ENCODE peak calls at places on chromosomes 16 and 17, in eight cellular contexts. U is GM06990, Y is tibial artery, E is sigmoid colon, Q is stomach, D is thoracic aorta, F is endodermal cell, L is A549. N is an unnamed sample.

GRCh38 chr16:88337538-88337937 is 45.2 kb upstream of the ZNF469 start:
- DNase-seq in U (no peak), Y (no peak), E (no peak), Q (no peak), D (no peak), F (no peak), L (no peak), N (peak)

GRCh38 chr17:40499551-40500189 is 1.8 kb downstream of the TNS4 start:
- DNase-seq in U (no peak), Y (peak), E (peak), Q (peak), D (peak), F (peak), L (peak), N (peak)

GRCh38 chr17:57256708-57257112 is 387 bp downstream of the MSI2 start:
- DNase-seq in U (peak), Y (no peak), E (peak), Q (no peak), D (no peak), F (no peak), L (no peak), N (no peak)

GRCh38 chr16:55700067-55700466 is 44.3 kb downstream of the SLC6A2 start:
- DNase-seq in U (no peak), Y (no peak), E (no peak), Q (no peak), D (no peak), F (no peak), L (no peak), N (no peak)

GRCh38 chr16:65069766-65070165 is 52.1 kb downstream of the CDH11 start:
- DNase-seq in U (no peak), Y (no peak), E (no peak), Q (no peak), D (no peak), F (no peak), L (no peak), N (no peak)

GRCh38 chr16:19116711-19117449 is 3.1 kb downstream of the ITPRIPL2 start:
- DNase-seq in U (no peak), Y (no peak), E (no peak), Q (no peak), D (no peak), F (no peak), L (no peak), N (peak)

GRCh38 chr17:16512011-16512410 is 20.0 kb upstream of the LRRC75A start:
- DNase-seq in U (no peak), Y (no peak), E (no peak), Q (no peak), D (no peak), F (peak), L (no peak), N (no peak)

GRCh38 chr16:1493746-1494094 is 560 bp downstream of the TELO2 start:
- DNase-seq in U (no peak), Y (no peak), E (no peak), Q (no peak), D (no peak), F (no peak), L (peak), N (no peak)

GRCh38 chr17:41324180-41325075 is 8.9 kb upstream of the KRTAP17-1 start:
- DNase-seq in U (no peak), Y (no peak), E (no peak), Q (no peak), D (no peak), F (peak), L (peak), N (no peak)

GRCh38 chr17:55056530-55056929 is 88.0 kb downstream of the STXBP4 start:
- DNase-seq in U (no peak), Y (no peak), E (no peak), Q (peak), D (no peak), F (no peak), L (no peak), N (no peak)

GRCh38 chr17:34917381-34917780 is 43.9 kb downstream of the CCT6B start:
- DNase-seq in U (no peak), Y (no peak), E (no peak), Q (no peak), D (no peak), F (no peak), L (no peak), N (no peak)

GRCh38 chr17:79797492-79798295 is 817 bp upstream of the CBX8 start:
- DNase-seq in U (peak), Y (no peak), E (no peak), Q (no peak), D (no peak), F (peak), L (peak), N (peak)

GRCh38 chr16:20507280-20507679 is 56.0 kb downstream of the ACSM2A start:
- DNase-seq in U (no peak), Y (no peak), E (no peak), Q (no peak), D (no peak), F (no peak), L (no peak), N (no peak)

GRCh38 chr17:66633322-66633965 is 201.5 kb upstream of the CACNG5 start:
- DNase-seq in U (no peak), Y (no peak), E (no peak), Q (no peak), D (no peak), F (no peak), L (no peak), N (no peak)

GRCh38 chr16:2057438-2057837 is 9.7 kb downstream of the TSC2 start:
- DNase-seq in U (no peak), Y (no peak), E (no peak), Q (no peak), D (no peak), F (no peak), L (no peak), N (no peak)

GRCh38 chr16:11586856-11587642 is at the start of gene LITAF:
- DNase-seq in U (peak), Y (peak), E (peak), Q (peak), D (no peak), F (peak), L (peak), N (peak)

GRCh38 chr17:28030386-28030785 is 12.1 kb upstream of the NLK start:
- DNase-seq in U (no peak), Y (no peak), E (no peak), Q (no peak), D (no peak), F (peak), L (no peak), N (peak)

GRCh38 chr17:53949473-53950090 is 126.9 kb downstream of the KIF2B start:
- DNase-seq in U (no peak), Y (no peak), E (no peak), Q (no peak), D (no peak), F (peak), L (no peak), N (no peak)

GRCh38 chr17:82242977-82243647 is 14.3 kb downstream of the SLC16A3 start:
- DNase-seq in U (peak), Y (peak), E (peak), Q (peak), D (no peak), F (no peak), L (no peak), N (peak)

GRCh38 chr16:54957403-54957802 is 26.7 kb downstream of the IRX5 start:
- DNase-seq in U (no peak), Y (no peak), E (no peak), Q (peak), D (no peak), F (peak), L (peak), N (no peak)

GRCh38 chr16:83714286-83714685 is 93.5 kb upstream of the HSBP1 start:
- DNase-seq in U (no peak), Y (no peak), E (no peak), Q (no peak), D (no peak), F (no peak), L (no peak), N (no peak)

GRCh38 chr17:64055183-64056142 is 35.0 kb upstream of the ICAM2 start:
- DNase-seq in U (no peak), Y (no peak), E (peak), Q (no peak), D (no peak), F (no peak), L (no peak), N (peak)

GRCh38 chr16:48384982-48385271 is 286 bp downstream of the SIAH1 start:
- DNase-seq in U (no peak), Y (no peak), E (no peak), Q (no peak), D (no peak), F (no peak), L (no peak), N (no peak)

GRCh38 chr17:57819273-57819672 is 30.6 kb downstream of the MRPS23 start:
- DNase-seq in U (no peak), Y (no peak), E (no peak), Q (no peak), D (no peak), F (peak), L (no peak), N (no peak)

GRCh38 chr17:59533694-59534093 is 31.7 kb upstream of the DHX40 start:
- DNase-seq in U (no peak), Y (no peak), E (no peak), Q (no peak), D (no peak), F (no peak), L (no peak), N (no peak)

GRCh38 chr17:59538195-59538909 is 27.1 kb upstream of the DHX40 start:
- DNase-seq in U (no peak), Y (no peak), E (no peak), Q (no peak), D (no peak), F (no peak), L (no peak), N (no peak)

GRCh38 chr17:59530561-59530960 is 34.8 kb upstream of the DHX40 start:
- DNase-seq in U (no peak), Y (no peak), E (no peak), Q (no peak), D (no peak), F (no peak), L (no peak), N (no peak)

GRCh38 chr17:59534583-59534982 is 30.8 kb upstream of the DHX40 start:
- DNase-seq in U (no peak), Y (no peak), E (no peak), Q (no peak), D (no peak), F (no peak), L (peak), N (no peak)
- TF ChIP-seq CTCF in U (no peak), Y (no peak), E (no peak), Q (no peak), D (no peak), F (peak), L (peak), N (no peak)

GRCh38 chr17:77425791-77426641 is 285.2 kb downstream of the SEC14L1 start:
- DNase-seq in U (no peak), Y (no peak), E (peak), Q (no peak), D (no peak), F (peak), L (peak), N (peak)
- H3K4me3 ChIP-seq in U (no peak), Y (no peak), E (peak), Q (no peak), D (no peak), F (no peak), L (peak), N (no peak)

GRCh38 chr17:50783193-50783660 is 15.9 kb upstream of the ANKRD40CL start:
- DNase-seq in U (peak), Y (peak), E (peak), Q (peak), D (peak), F (peak), L (peak), N (peak)
- TF ChIP-seq CTCF in U (peak), Y (peak), E (peak), Q (peak), D (peak), F (peak), L (peak), N (peak)

DNA sequence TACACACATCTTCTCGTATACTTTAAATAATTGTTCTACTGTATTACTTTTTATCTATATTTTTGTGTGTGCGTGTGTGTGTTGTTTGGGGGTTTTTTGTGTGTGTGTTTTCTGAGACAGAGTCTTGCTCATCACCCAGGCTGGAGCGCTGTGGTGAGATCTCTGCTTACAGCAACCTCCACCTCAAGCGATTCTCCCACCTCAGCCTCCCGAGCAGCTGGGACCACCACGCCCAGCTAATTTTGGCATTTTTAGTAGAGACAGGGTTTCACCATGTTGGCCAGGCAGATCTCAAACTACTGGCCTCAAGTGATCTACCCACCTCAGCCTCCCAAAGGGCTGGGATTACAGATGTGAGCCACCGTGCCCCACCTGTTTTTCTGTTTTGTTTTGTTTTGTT is 1.5 kb upstream of the CMTM4 start:
- DNase-seq in U (no peak), Y (no peak), E (peak), Q (no peak), D (no peak), F (no peak), L (no peak), N (no peak)
- H3K4me3 ChIP-seq in U (no peak), Y (no peak), E (no peak), Q (no peak), D (no peak), F (no peak), L (no peak), N (no peak)

GRCh38 chr17:11997972-11998233 is 628 bp upstream of the ZNF18 start:
- DNase-seq in U (no peak), Y (no peak), E (no peak), Q (no peak), D (no peak), F (no peak), L (no peak), N (no peak)
- TF ChIP-seq CTCF in U (no peak), Y (no peak), E (no peak), Q (no peak), D (no peak), F (no peak), L (no peak), N (no peak)

GRCh38 chr16:53515811-53516210 is 12.8 kb upstream of the AKTIP start:
- DNase-seq in U (no peak), Y (no peak), E (peak), Q (no peak), D (no peak), F (no peak), L (no peak), N (no peak)

GRCh38 chr16:53517851-53518250 is 14.8 kb upstream of the AKTIP start:
- DNase-seq in U (no peak), Y (no peak), E (no peak), Q (no peak), D (no peak), F (no peak), L (no peak), N (no peak)

GRCh38 chr16:53523126-53523804 is 20.3 kb upstream of the AKTIP start:
- DNase-seq in U (no peak), Y (no peak), E (no peak), Q (no peak), D (no peak), F (no peak), L (no peak), N (no peak)

GRCh38 chr16:53518550-53519416 is 15.8 kb upstream of the AKTIP start:
- DNase-seq in U (peak), Y (no peak), E (no peak), Q (peak), D (no peak), F (no peak), L (no peak), N (no peak)

GRCh38 chr16:53519417-53520091 is 16.5 kb upstream of the AKTIP start:
- DNase-seq in U (no peak), Y (no peak), E (no peak), Q (no peak), D (no peak), F (no peak), L (no peak), N (no peak)
- H3K4me3 ChIP-seq in U (no peak), Y (no peak), E (no peak), Q (no peak), D (no peak), F (no peak), L (no peak), N (no peak)

DNA sequence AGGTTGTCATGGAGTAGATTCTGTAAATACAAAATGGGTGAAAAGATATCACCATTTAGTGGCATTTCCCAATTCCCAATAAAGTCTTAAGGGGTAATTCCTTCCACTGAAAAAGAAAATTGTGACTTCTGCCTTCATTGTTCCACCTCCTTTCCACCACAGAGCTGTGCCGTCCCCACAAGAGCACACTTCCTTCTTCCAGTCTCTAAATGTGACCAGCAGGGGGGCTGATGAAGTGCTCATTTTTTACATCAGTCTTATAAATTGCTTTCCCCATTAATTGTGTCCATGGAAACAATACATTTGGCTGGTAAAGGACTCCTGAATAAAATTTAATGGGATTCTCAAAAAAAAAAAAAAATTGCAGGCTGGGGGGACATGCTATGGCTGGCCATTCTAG is 260.8 kb upstream of the PSMD7 start:
- DNase-seq in U (no peak), Y (no peak), E (no peak), Q (no peak), D (no peak), F (peak), L (peak), N (no peak)
- TF ChIP-seq CTCF in U (peak), Y (no peak), E (no peak), Q (no peak), D (no peak), F (peak), L (peak), N (no peak)

DNA sequence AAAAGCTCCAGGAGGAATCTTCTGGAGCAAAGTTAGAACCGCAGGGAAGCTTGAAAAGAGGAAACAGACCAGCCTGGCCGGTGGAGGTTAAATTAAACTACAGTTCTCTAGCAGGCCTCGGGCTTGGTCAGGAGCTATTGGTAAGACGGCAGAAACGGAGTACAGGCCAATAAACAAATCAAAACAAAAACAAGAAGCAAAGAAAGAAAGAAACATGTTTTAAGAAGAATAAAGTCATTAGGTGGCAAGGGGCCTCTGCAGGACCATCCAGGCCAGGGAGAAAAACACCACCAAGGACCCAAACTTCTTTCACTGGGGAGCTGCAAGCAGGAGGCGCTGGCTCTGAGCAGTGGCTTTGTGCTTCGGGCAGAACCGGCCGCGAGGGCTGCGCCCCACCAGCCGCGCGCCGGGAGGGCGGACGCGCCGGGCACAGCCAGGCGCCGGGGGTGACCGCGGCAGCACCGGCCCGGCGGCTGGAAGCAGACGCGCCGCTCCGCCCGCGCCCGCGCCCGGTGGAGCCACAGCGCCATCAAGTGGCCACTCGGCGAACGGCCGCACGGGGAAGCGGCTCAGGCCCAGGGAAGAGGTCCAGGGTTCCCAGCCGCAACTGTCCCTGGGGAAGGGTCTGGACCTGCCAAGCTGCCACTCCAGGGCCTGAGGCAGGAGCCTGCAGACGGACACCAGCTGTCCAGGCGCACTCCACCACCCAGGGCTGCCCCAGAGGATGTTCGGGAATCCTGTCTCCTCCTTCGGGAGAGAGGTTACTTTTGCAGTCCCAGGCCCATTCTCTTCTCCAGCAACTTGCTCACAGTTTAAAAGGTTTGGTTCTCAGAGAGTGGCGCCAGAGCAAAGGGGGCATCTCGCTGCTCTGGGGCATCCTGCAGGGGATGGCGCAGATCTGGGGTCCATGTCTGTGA is 419.4 kb downstream of the SOX9 start:
- DNase-seq in U (peak), Y (peak), E (peak), Q (peak), D (no peak), F (peak), L (peak), N (peak)
- H3K4me3 ChIP-seq in U (no peak), Y (no peak), E (peak), Q (peak), D (peak), F (no peak), L (peak), N (peak)

GRCh38 chr17:6471531-6472465 is 27.5 kb downstream of the PIMREG start:
- DNase-seq in U (no peak), Y (no peak), E (no peak), Q (no peak), D (no peak), F (peak), L (peak), N (no peak)
- TF ChIP-seq CTCF in U (no peak), Y (no peak), E (no peak), Q (no peak), D (no peak), F (no peak), L (no peak), N (no peak)

DNA sequence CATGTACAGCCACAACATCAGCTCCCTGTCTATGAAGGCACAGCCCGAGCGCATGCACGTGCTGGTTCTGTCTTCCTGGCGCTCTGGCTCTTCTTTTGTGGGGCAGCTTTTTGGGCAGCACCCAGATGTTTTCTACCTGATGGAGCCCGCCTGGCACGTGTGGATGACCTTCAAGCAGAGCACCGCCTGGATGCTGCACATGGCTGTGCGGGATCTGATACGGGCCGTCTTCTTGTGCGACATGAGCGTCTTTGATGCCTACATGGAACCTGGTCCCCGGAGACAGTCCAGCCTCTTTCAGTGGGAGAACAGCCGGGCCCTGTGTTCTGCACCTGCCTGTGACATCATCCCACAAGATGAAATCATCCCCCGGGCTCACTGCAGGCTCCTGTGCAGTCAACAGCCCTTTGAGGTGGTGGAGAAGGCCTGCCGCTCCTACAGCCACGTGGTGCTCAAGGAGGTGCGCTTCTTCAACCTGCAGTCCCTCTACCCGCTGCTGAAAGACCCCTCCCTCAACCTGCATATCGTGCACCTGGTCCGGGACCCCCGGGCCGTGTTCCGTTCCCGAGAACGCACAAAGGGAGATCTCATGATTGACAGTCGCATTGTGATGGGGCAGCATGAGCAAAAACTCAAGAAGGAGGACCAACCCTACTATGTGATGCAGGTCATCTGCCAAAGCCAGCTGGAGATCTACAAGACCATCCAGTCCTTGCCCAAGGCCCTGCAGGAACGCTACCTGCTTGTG is 10.7 kb downstream of the CHST4 start:
- DNase-seq in U (no peak), Y (no peak), E (no peak), Q (no peak), D (no peak), F (no peak), L (no peak), N (peak)
- H3K4me3 ChIP-seq in U (no peak), Y (no peak), E (no peak), Q (no peak), D (no peak), F (no peak), L (no peak), N (no peak)